ENCODE peak calls at places on chromosomes 4 and X, in eight cellular contexts. K is T47D; H is B cell; O is AG08395; L is stimulated activated CD4-positive, alpha-beta T cell treated with anti-CD3 and anti-CD28 coated beads, Interleukin-15, amount 100 ng/mL, for 1 hour; M is RPMI8226; W is CD4-positive, alpha-beta T cell; F is iris pigment epithelial cell. Q is an unnamed sample.
A peak's percentile ranks its signal among the peaks of the same experiment; 100 is the strongest.

GRCh38 chr4:170420255-170420693 is 330.5 kb upstream of the AADAT start:
- DNase-seq in W (no peak), L (no peak), F (peak; percentile 58), O (no peak), H (no peak), M (no peak), K (no peak), Q (peak; percentile 82)

GRCh38 chr4:153241970-153242847 is 38.0 kb downstream of the TRIM2 start:
- DNase-seq in L (no peak), M (no peak), H (no peak), F (peak; percentile 70), K (no peak), W (no peak), O (no peak), Q (no peak)

GRCh38 chr4:52372747-52373146 is 286.4 kb downstream of the USP46 start:
- DNase-seq in L (no peak), M (no peak), O (no peak), F (no peak), W (no peak), K (no peak), H (no peak), Q (no peak)

GRCh38 chrX:153771261-153771681 is 7.2 kb downstream of the PLXNB3 start:
- DNase-seq in W (no peak), M (no peak), O (no peak), F (no peak), K (no peak), H (peak; percentile 53), L (no peak), Q (no peak)

GRCh38 chrX:45851434-45851991 is 650.8 kb upstream of the DIPK2B start:
- DNase-seq in H (peak; percentile 36), F (peak; percentile 26), L (peak; percentile 3), M (peak; percentile 51), O (no peak), K (no peak), W (peak; percentile 28), Q (peak; percentile 9)

GRCh38 chr4:186606593-186606992 is 51.2 kb upstream of the MTNR1A start:
- DNase-seq in H (no peak), W (no peak), M (no peak), F (peak; percentile 87), K (no peak), O (no peak), L (no peak), Q (no peak)

GRCh38 chr4:54229631-54230478 is 762 bp downstream of the PDGFRA start:
- DNase-seq in K (no peak), H (peak; percentile 37), F (peak; percentile 62), L (no peak), M (no peak), O (no peak), W (no peak), Q (peak; percentile 52)

GRCh38 chr4:119106036-119107000 is 29.3 kb upstream of the MYOZ2 start:
- DNase-seq in W (no peak), H (no peak), L (no peak), O (peak; percentile 26), K (no peak), F (peak; percentile 20), M (no peak), Q (no peak)

GRCh38 chr4:96170198-96170597 is 330.3 kb downstream of the PDHA2 start:
- DNase-seq in M (no peak), K (no peak), O (no peak), L (no peak), F (no peak), H (no peak), W (no peak), Q (no peak)

GRCh38 chr4:4532371-4532770 is 9.5 kb downstream of the STX18 start:
- DNase-seq in L (no peak), M (no peak), K (no peak), W (no peak), H (no peak), O (no peak), F (no peak), Q (no peak)

GRCh38 chr4:6200011-6200921 is at the start of gene JAKMIP1:
- DNase-seq in O (peak; percentile 72), W (peak; percentile 71), H (peak; percentile 87), K (peak; percentile 97), L (peak; percentile 80), M (peak; percentile 83), F (peak; percentile 49), Q (no peak)

GRCh38 chrX:85243761-85244410 is at the start of the genes SATL1 and ZNF711:
- DNase-seq in L (no peak), K (peak; percentile 20), F (peak; percentile 43), M (no peak), H (peak; percentile 50), W (no peak), O (no peak), Q (peak; percentile 0)

GRCh38 chr4:153466637-153467153 is 535 bp downstream of the TMEM131L start:
- DNase-seq in O (no peak), F (no peak), K (peak; percentile 11), H (peak; percentile 66), L (no peak), M (peak; percentile 2), W (peak; percentile 21), Q (no peak)

GRCh38 chr4:52635560-52635959 is 23.5 kb downstream of the USP46 start:
- DNase-seq in H (no peak), M (no peak), O (no peak), W (no peak), F (no peak), L (no peak), K (no peak), Q (no peak)

GRCh38 chr4:54271464-54271863 is 42.4 kb downstream of the PDGFRA start:
- DNase-seq in F (no peak), L (no peak), M (no peak), W (no peak), H (no peak), O (no peak), K (no peak), Q (no peak)

GRCh38 chr4:20428410-20429160 is 176.9 kb downstream of the SLIT2 start:
- DNase-seq in L (no peak), O (peak; percentile 20), K (no peak), M (no peak), F (peak; percentile 36), W (no peak), H (no peak), Q (peak; percentile 12)

GRCh38 chr4:184157322-184157721 is 60.4 kb downstream of the ENPP6 start:
- DNase-seq in M (no peak), L (no peak), K (no peak), W (no peak), H (no peak), O (no peak), F (no peak), Q (no peak)

GRCh38 chrX:13721371-13721770 is 13.0 kb downstream of the TRAPPC2 start:
- DNase-seq in H (no peak), F (peak; percentile 13), W (no peak), M (no peak), K (no peak), L (no peak), O (no peak), Q (peak; percentile 51)

GRCh38 chr4:105895609-105896460 is 564 bp downstream of the NPNT start:
- DNase-seq in M (peak; percentile 2), L (no peak), K (no peak), H (peak; percentile 17), F (peak; percentile 6), O (no peak), W (no peak), Q (no peak)

GRCh38 chrX:72392816-72393800 is 87.4 kb upstream of the CITED1 start:
- DNase-seq in O (no peak), W (no peak), L (no peak), H (no peak), F (no peak), K (no peak), M (no peak), Q (peak; percentile 53)

GRCh38 chrX:153727108-153727931 is 2.7 kb downstream of the ABCD1 start:
- DNase-seq in H (no peak), L (no peak), F (peak; percentile 26), K (peak; percentile 33), W (no peak), O (peak; percentile 23), M (no peak), Q (peak; percentile 77)

GRCh38 chr4:105990933-105991332 is 95.7 kb downstream of the NPNT start:
- DNase-seq in L (no peak), O (peak; percentile 80), H (no peak), M (no peak), F (peak; percentile 52), K (peak; percentile 13), W (no peak), Q (peak; percentile 10)

Q was measured in fibroblast of gingiva.